ENCODE peak calls at places on chromosomes 5 and 9, in ten cellular contexts. S is stimulated activated CD8-positive, alpha-beta memory T cell treated with anti-CD3 and anti-CD28 coated beads, Interleukin-2, amount 100 ng/mL, for 48 hours; Z is T-helper 2 cell; E is RPMI8226; A is GDM1; Q is hypothalamus; N is EL; F is NCI-H2107; D is NCI-H774; T is NB4. M is an unnamed sample.

GRCh38 chr5:38603691-38604090 is 47.2 kb upstream of the LIFR start:
- DNase-seq in S (no peak), A (no peak), F (no peak), T (no peak), E (no peak), N (peak), D (no peak), Z (no peak), Q (no peak), M (no peak)

GRCh38 chr5:132483661-132484385 is 6.8 kb downstream of the IRF1 start:
- DNase-seq in Q (no peak), A (no peak), D (no peak), N (no peak), F (no peak), S (no peak), Z (no peak), T (no peak), E (no peak), M (no peak)

GRCh38 chr9:137969008-137969407 is 91.4 kb downstream of the CACNA1B start:
- DNase-seq in A (no peak), E (no peak), N (no peak), F (no peak), D (no peak), Q (no peak), T (no peak), S (no peak), Z (no peak), M (no peak)

GRCh38 chr5:61887271-61887670 is 418.7 kb upstream of the KIF2A start:
- DNase-seq in N (no peak), Q (no peak), F (no peak), D (no peak), E (no peak), Z (no peak), A (no peak), S (no peak), T (no peak), M (no peak)

GRCh38 chr9:124437086-124437485 is 13.2 kb upstream of the ADGRD2 start:
- DNase-seq in F (no peak), D (no peak), S (no peak), N (no peak), Q (no peak), T (no peak), Z (no peak), E (no peak), A (no peak), M (no peak)

GRCh38 chr5:169242175-169242848 is 58.6 kb downstream of the SLIT3 start:
- DNase-seq in N (no peak), A (no peak), D (no peak), S (no peak), Z (no peak), T (no peak), F (no peak), E (no peak), Q (no peak), M (no peak)

GRCh38 chr9:136488247-136489214 is 5.7 kb upstream of the SEC16A start:
- DNase-seq in D (peak), Z (peak), T (peak), E (peak), Q (peak), N (peak), A (peak), S (peak), F (peak), M (peak)

GRCh38 chr5:141909212-141909611 is 14.5 kb upstream of the DELE1 start:
- DNase-seq in D (no peak), S (no peak), Q (no peak), T (no peak), Z (no peak), A (no peak), F (no peak), N (no peak), E (no peak), M (no peak)

GRCh38 chr5:135251099-135251498 is 147.9 kb downstream of the MACROH2A1 start:
- DNase-seq in E (no peak), Q (no peak), A (no peak), D (no peak), Z (no peak), N (no peak), F (peak), T (no peak), S (no peak), M (no peak)

GRCh38 chr5:124057161-124057814 is 545.3 kb downstream of the CSNK1G3 start:
- DNase-seq in Z (no peak), Q (no peak), A (peak), E (peak), S (no peak), D (peak), N (no peak), F (peak), T (peak), M (no peak)

GRCh38 chr9:14262836-14263235 is 51.1 kb downstream of the NFIB start:
- DNase-seq in T (no peak), Z (no peak), A (no peak), Q (no peak), S (no peak), N (no peak), D (no peak), E (no peak), F (no peak), M (no peak)

GRCh38 chr5:140327589-140327988 is 18.8 kb downstream of the HBEGF start:
- DNase-seq in F (peak), Q (no peak), N (no peak), E (no peak), Z (no peak), S (no peak), A (no peak), D (no peak), T (peak), M (no peak)

GRCh38 chr9:69455311-69455710 is 130.3 kb downstream of the ENTREP1 start:
- DNase-seq in Z (no peak), D (no peak), F (peak), Q (no peak), S (no peak), T (no peak), N (no peak), E (no peak), A (no peak), M (no peak)

GRCh38 chr9:75170898-75171360 is 82.6 kb downstream of the OSTF1 start:
- DNase-seq in S (no peak), T (peak), E (no peak), Q (no peak), N (peak), F (no peak), D (no peak), Z (no peak), A (no peak), M (no peak)

GRCh38 chr9:20611751-20612287 is 10.5 kb downstream of the MLLT3 start:
- DNase-seq in N (peak), S (no peak), A (no peak), Q (no peak), Z (no peak), E (no peak), F (no peak), D (peak), T (peak), M (no peak)

GRCh38 chr9:98602839-98603238 is 105.9 kb downstream of the GABBR2 start:
- DNase-seq in D (no peak), A (no peak), N (no peak), F (no peak), E (no peak), Z (no peak), Q (no peak), S (no peak), T (no peak), M (no peak)

GRCh38 chr5:143759368-143760136 is 52.4 kb upstream of the HMHB1 start:
- DNase-seq in A (no peak), T (no peak), S (no peak), Z (no peak), D (no peak), Q (no peak), F (no peak), E (no peak), N (no peak), M (no peak)

GRCh38 chr9:73149371-73150067 is 2.1 kb upstream of the ANXA1 start:
- DNase-seq in Z (no peak), F (no peak), N (peak), E (peak), A (peak), T (peak), S (no peak), D (no peak), Q (no peak), M (peak)

GRCh38 chr5:177232761-177233160 is 70.8 kb downstream of the RAB24 start:
- DNase-seq in Q (no peak), T (no peak), N (peak), S (no peak), E (no peak), Z (no peak), F (no peak), D (no peak), A (no peak), M (no peak)

GRCh38 chr9:73437758-73438157 is 286.1 kb downstream of the ANXA1 start:
- DNase-seq in N (no peak), Q (no peak), S (no peak), E (peak), F (no peak), Z (no peak), D (no peak), T (no peak), A (no peak), M (no peak)

GRCh38 chr9:129278391-129279237 is 100.6 kb upstream of the IER5L start:
- DNase-seq in D (peak), S (no peak), Z (no peak), A (no peak), F (peak), N (peak), T (peak), E (peak), Q (no peak), M (peak)

GRCh38 chr5:72141440-72142271 is 34.4 kb downstream of the MAP1B start:
- DNase-seq in Z (no peak), A (no peak), S (no peak), T (no peak), N (peak), Q (no peak), E (no peak), D (no peak), F (no peak), M (no peak)

GRCh38 chr9:12698986-12699385 is 5.8 kb downstream of the TYRP1 start:
- DNase-seq in S (no peak), N (no peak), Z (no peak), F (no peak), E (no peak), T (no peak), D (no peak), Q (no peak), A (no peak), M (no peak)

GRCh38 chr5:115774684-115775083 is 41.8 kb downstream of the CDO1 start:
- DNase-seq in A (no peak), E (no peak), Z (no peak), Q (no peak), T (no peak), D (no peak), F (no peak), N (no peak), S (no peak), M (no peak)

GRCh38 chr5:143220748-143221211 is 182.7 kb downstream of the NR3C1 start:
- DNase-seq in S (no peak), A (no peak), N (no peak), D (no peak), T (no peak), E (no peak), Q (no peak), Z (no peak), F (no peak), M (no peak)